ENCODE peak calls at places on chromosomes 13 and 19, in six cellular contexts. One of them, this sample, is unnamed.

GRCh38 chr13:106799731-106800335 is 231.9 kb upstream of the ARGLU1 start:
- DNase-seq in memory B cell: no peak
- DNase-seq in progenitor cell of endocrine pancreas: no peak
- DNase-seq in Calu3: no peak
- DNase-seq in AG09309: no peak
- DNase-seq in stimulated activated CD4-positive, alpha-beta T cell treated with anti-CD3 and anti-CD28 coated beads, Interleukin-1b, Interleukin-23, amount 100 ng/mL, for 4 hours: no peak
- DNase-seq in this sample: no peak

GRCh38 chr19:4088975-4089374 is 22.3 kb upstream of the ZBTB7A start:
- DNase-seq in memory B cell: no peak
- DNase-seq in stimulated activated CD4-positive, alpha-beta T cell treated with anti-CD3 and anti-CD28 coated beads, Interleukin-1b, Interleukin-23, amount 100 ng/mL, for 4 hours: no peak
- DNase-seq in AG09309: no peak
- DNase-seq in Calu3: no peak
- DNase-seq in progenitor cell of endocrine pancreas: no peak
- DNase-seq in this sample: no peak

GRCh38 chr13:51785592-51786424 is 18.2 kb downstream of the DHRS12 start:
- DNase-seq in AG09309: no peak
- DNase-seq in progenitor cell of endocrine pancreas: no peak
- DNase-seq in Calu3: no peak
- DNase-seq in memory B cell: no peak
- DNase-seq in stimulated activated CD4-positive, alpha-beta T cell treated with anti-CD3 and anti-CD28 coated beads, Interleukin-1b, Interleukin-23, amount 100 ng/mL, for 4 hours: no peak
- DNase-seq in this sample: no peak

GRCh38 chr19:51440052-51440451 is 18.2 kb downstream of the SIGLEC8 start:
- DNase-seq in AG09309: no peak
- DNase-seq in progenitor cell of endocrine pancreas: no peak
- DNase-seq in stimulated activated CD4-positive, alpha-beta T cell treated with anti-CD3 and anti-CD28 coated beads, Interleukin-1b, Interleukin-23, amount 100 ng/mL, for 4 hours: no peak
- DNase-seq in Calu3: no peak
- DNase-seq in memory B cell: no peak
- DNase-seq in this sample: no peak

GRCh38 chr19:3868770-3869456 is at the start of gene ZFR2:
- DNase-seq in memory B cell: no peak
- DNase-seq in progenitor cell of endocrine pancreas: peak
- DNase-seq in AG09309: no peak
- DNase-seq in Calu3: no peak
- DNase-seq in stimulated activated CD4-positive, alpha-beta T cell treated with anti-CD3 and anti-CD28 coated beads, Interleukin-1b, Interleukin-23, amount 100 ng/mL, for 4 hours: peak
- DNase-seq in this sample: peak

GRCh38 chr13:76992548-76993001 is 694 bp downstream of the CLN5 start:
- DNase-seq in memory B cell: peak
- DNase-seq in progenitor cell of endocrine pancreas: no peak
- DNase-seq in AG09309: no peak
- DNase-seq in Calu3: no peak
- DNase-seq in stimulated activated CD4-positive, alpha-beta T cell treated with anti-CD3 and anti-CD28 coated beads, Interleukin-1b, Interleukin-23, amount 100 ng/mL, for 4 hours: no peak
- DNase-seq in this sample: no peak

GRCh38 chr19:5953680-5954213 is 24.2 kb downstream of the RANBP3 start:
- DNase-seq in stimulated activated CD4-positive, alpha-beta T cell treated with anti-CD3 and anti-CD28 coated beads, Interleukin-1b, Interleukin-23, amount 100 ng/mL, for 4 hours: no peak
- DNase-seq in AG09309: peak
- DNase-seq in memory B cell: no peak
- DNase-seq in Calu3: no peak
- DNase-seq in progenitor cell of endocrine pancreas: no peak
- DNase-seq in this sample: no peak

GRCh38 chr19:53878786-53879144 is 3.2 kb upstream of the PRKCG start:
- DNase-seq in progenitor cell of endocrine pancreas: no peak
- DNase-seq in AG09309: no peak
- DNase-seq in stimulated activated CD4-positive, alpha-beta T cell treated with anti-CD3 and anti-CD28 coated beads, Interleukin-1b, Interleukin-23, amount 100 ng/mL, for 4 hours: no peak
- DNase-seq in memory B cell: no peak
- DNase-seq in Calu3: no peak
- DNase-seq in this sample: no peak

GRCh38 chr13:80473695-80474094 is 132.8 kb upstream of the SPRY2 start:
- DNase-seq in stimulated activated CD4-positive, alpha-beta T cell treated with anti-CD3 and anti-CD28 coated beads, Interleukin-1b, Interleukin-23, amount 100 ng/mL, for 4 hours: no peak
- DNase-seq in Calu3: no peak
- DNase-seq in progenitor cell of endocrine pancreas: no peak
- DNase-seq in AG09309: no peak
- DNase-seq in memory B cell: no peak
- DNase-seq in this sample: no peak

GRCh38 chr19:48713041-48713863 is 6.3 kb downstream of the MAMSTR start:
- DNase-seq in stimulated activated CD4-positive, alpha-beta T cell treated with anti-CD3 and anti-CD28 coated beads, Interleukin-1b, Interleukin-23, amount 100 ng/mL, for 4 hours: no peak
- DNase-seq in Calu3: no peak
- DNase-seq in AG09309: no peak
- DNase-seq in memory B cell: no peak
- DNase-seq in progenitor cell of endocrine pancreas: no peak
- DNase-seq in this sample: no peak

GRCh38 chr19:47135156-47135555 is 4.5 kb downstream of the SAE1 start:
- DNase-seq in memory B cell: no peak
- DNase-seq in AG09309: no peak
- DNase-seq in Calu3: no peak
- DNase-seq in stimulated activated CD4-positive, alpha-beta T cell treated with anti-CD3 and anti-CD28 coated beads, Interleukin-1b, Interleukin-23, amount 100 ng/mL, for 4 hours: no peak
- DNase-seq in progenitor cell of endocrine pancreas: no peak
- DNase-seq in this sample: no peak

GRCh38 chr19:38908854-38909253 is 3.1 kb downstream of the CCER2 start:
- DNase-seq in progenitor cell of endocrine pancreas: no peak
- DNase-seq in memory B cell: no peak
- DNase-seq in AG09309: no peak
- DNase-seq in stimulated activated CD4-positive, alpha-beta T cell treated with anti-CD3 and anti-CD28 coated beads, Interleukin-1b, Interleukin-23, amount 100 ng/mL, for 4 hours: no peak
- DNase-seq in Calu3: no peak
- DNase-seq in this sample: peak

GRCh38 chr19:15532779-15533521 is 24.6 kb downstream of the CYP4F22 start:
- DNase-seq in AG09309: no peak
- DNase-seq in progenitor cell of endocrine pancreas: no peak
- DNase-seq in stimulated activated CD4-positive, alpha-beta T cell treated with anti-CD3 and anti-CD28 coated beads, Interleukin-1b, Interleukin-23, amount 100 ng/mL, for 4 hours: no peak
- DNase-seq in memory B cell: no peak
- DNase-seq in Calu3: no peak
- DNase-seq in this sample: no peak

GRCh38 chr19:2807379-2808128 is 12.1 kb upstream of the ZNF554 start:
- DNase-seq in stimulated activated CD4-positive, alpha-beta T cell treated with anti-CD3 and anti-CD28 coated beads, Interleukin-1b, Interleukin-23, amount 100 ng/mL, for 4 hours: no peak
- DNase-seq in AG09309: no peak
- DNase-seq in progenitor cell of endocrine pancreas: no peak
- DNase-seq in Calu3: no peak
- DNase-seq in memory B cell: no peak
- DNase-seq in this sample: no peak

GRCh38 chr13:20945952-20946383 is 43.4 kb upstream of the XPO4 start:
- DNase-seq in progenitor cell of endocrine pancreas: no peak
- DNase-seq in stimulated activated CD4-positive, alpha-beta T cell treated with anti-CD3 and anti-CD28 coated beads, Interleukin-1b, Interleukin-23, amount 100 ng/mL, for 4 hours: no peak
- DNase-seq in memory B cell: no peak
- DNase-seq in Calu3: no peak
- DNase-seq in AG09309: no peak
- DNase-seq in this sample: no peak

GRCh38 chr19:28239270-28239669 is 973.7 kb downstream of the UQCRFS1 start:
- DNase-seq in progenitor cell of endocrine pancreas: peak
- DNase-seq in memory B cell: no peak
- DNase-seq in stimulated activated CD4-positive, alpha-beta T cell treated with anti-CD3 and anti-CD28 coated beads, Interleukin-1b, Interleukin-23, amount 100 ng/mL, for 4 hours: no peak
- DNase-seq in AG09309: no peak
- DNase-seq in Calu3: no peak
- DNase-seq in this sample: no peak

GRCh38 chr13:110447058-110447511 is 114.4 kb downstream of the RAB20 start:
- DNase-seq in progenitor cell of endocrine pancreas: no peak
- DNase-seq in stimulated activated CD4-positive, alpha-beta T cell treated with anti-CD3 and anti-CD28 coated beads, Interleukin-1b, Interleukin-23, amount 100 ng/mL, for 4 hours: no peak
- DNase-seq in AG09309: no peak
- DNase-seq in Calu3: no peak
- DNase-seq in memory B cell: no peak
- DNase-seq in this sample: no peak

GRCh38 chr13:30845297-30846214 is 60.5 kb upstream of the MEDAG start:
- DNase-seq in Calu3: no peak
- DNase-seq in stimulated activated CD4-positive, alpha-beta T cell treated with anti-CD3 and anti-CD28 coated beads, Interleukin-1b, Interleukin-23, amount 100 ng/mL, for 4 hours: no peak
- DNase-seq in progenitor cell of endocrine pancreas: no peak
- DNase-seq in memory B cell: no peak
- DNase-seq in AG09309: no peak
- DNase-seq in this sample: no peak

GRCh38 chr19:32040246-32040645 is 305.2 kb upstream of the ZNF507 start:
- DNase-seq in stimulated activated CD4-positive, alpha-beta T cell treated with anti-CD3 and anti-CD28 coated beads, Interleukin-1b, Interleukin-23, amount 100 ng/mL, for 4 hours: no peak
- DNase-seq in progenitor cell of endocrine pancreas: no peak
- DNase-seq in memory B cell: no peak
- DNase-seq in Calu3: no peak
- DNase-seq in AG09309: no peak
- DNase-seq in this sample: no peak

This sample was measured in caudate nucleus.